ENCODE peak calls at places on chromosomes 13 and 19, in six cellular contexts. M is H1, Y is cardiac muscle cell, H is NCI-H460, C is GM04503, X is coronary artery. W is an unnamed sample.

GRCh38 chr13:64029343-64030093 is 2613.9 kb upstream of the PCDH20 start:
- DNase-seq in X (no peak), H (no peak), Y (no peak), C (no peak), M (no peak), W (no peak)

GRCh38 chr19:39197808-39198207 is 1.0 kb downstream of the NCCRP1 start:
- DNase-seq in Y (no peak), C (no peak), M (no peak), X (no peak), H (no peak), W (no peak)

GRCh38 chr19:35502751-35503150 is 10.7 kb downstream of the DMKN start:
- DNase-seq in C (no peak), X (no peak), H (no peak), Y (peak), M (no peak), W (no peak)

GRCh38 chr13:24306632-24307031 is 2.7 kb upstream of the C1QTNF9 start:
- DNase-seq in H (no peak), C (peak), M (no peak), Y (no peak), X (no peak), W (no peak)

GRCh38 chr19:58575183-58576041 is 2.3 kb upstream of the MZF1 start:
- DNase-seq in M (no peak), Y (peak), X (peak), H (peak), C (peak), W (no peak)

GRCh38 chr19:16315825-16316505 is 8.7 kb upstream of the KLF2 start:
- DNase-seq in C (peak), X (peak), M (no peak), Y (peak), H (no peak), W (no peak)

GRCh38 chr13:25186187-25186586 is 14.1 kb upstream of the AMER2 start:
- DNase-seq in C (no peak), H (no peak), Y (no peak), X (no peak), M (no peak), W (no peak)

GRCh38 chr13:46315491-46316075 is 71.5 kb downstream of the RUBCNL start:
- DNase-seq in Y (peak), H (peak), X (no peak), C (no peak), M (no peak), W (no peak)

GRCh38 chr19:19668230-19669012 is at the start of gene ZNF101:
- DNase-seq in H (peak), X (peak), C (peak), Y (peak), M (peak), W (peak)

GRCh38 chr13:79989251-79989661 is 351.7 kb downstream of the SPRY2 start:
- DNase-seq in M (no peak), C (peak), H (no peak), X (no peak), Y (no peak), W (no peak)

GRCh38 chr19:38120471-38121030 is 103.5 kb downstream of the DPF1 start:
- DNase-seq in C (no peak), Y (no peak), X (no peak), H (no peak), M (no peak), W (no peak)

GRCh38 chr19:5292453-5292842 is 48.2 kb downstream of the PTPRS start:
- DNase-seq in H (no peak), M (no peak), C (no peak), Y (no peak), X (no peak), W (no peak)

GRCh38 chr13:99863789-99864626 is 107.6 kb downstream of the ZIC5 start:
- DNase-seq in X (no peak), M (no peak), C (no peak), Y (no peak), H (no peak), W (no peak)

GRCh38 chr19:45253396-45254027 is 2.4 kb downstream of the MARK4 start:
- DNase-seq in X (no peak), Y (no peak), C (no peak), M (no peak), H (no peak), W (no peak)

GRCh38 chr19:38004505-38005223 is 97.7 kb downstream of the SIPA1L3 start:
- DNase-seq in M (no peak), C (peak), X (peak), Y (peak), H (peak), W (peak)

GRCh38 chr19:42657551-42657950 is 62.8 kb upstream of the CEACAM8 start:
- DNase-seq in H (no peak), X (no peak), M (no peak), Y (no peak), C (no peak), W (no peak)

GRCh38 chr13:97242755-97243497 is 20.8 kb downstream of the MBNL2 start:
- DNase-seq in Y (no peak), H (no peak), C (no peak), X (no peak), M (no peak), W (peak)

GRCh38 chr19:43662487-43662886 is 7.5 kb downstream of the PLAUR start:
- DNase-seq in M (no peak), H (no peak), Y (peak), X (no peak), C (no peak), W (peak)

GRCh38 chr13:48532146-48532472 is 771 bp downstream of the RCBTB2 start:
- DNase-seq in X (no peak), H (no peak), C (peak), Y (no peak), M (no peak), W (peak)

GRCh38 chr19:4692275-4693077 is 22.3 kb upstream of the MYDGF start:
- DNase-seq in C (no peak), H (no peak), Y (no peak), M (no peak), X (no peak), W (no peak)

GRCh38 chr19:1856698-1857603 is 6.4 kb downstream of the KLF16 start:
- DNase-seq in H (no peak), X (no peak), C (no peak), M (no peak), Y (peak), W (no peak)

GRCh38 chr19:39971380-39971841 is 446 bp downstream of the PSMC4 start:
- DNase-seq in C (no peak), M (no peak), X (no peak), H (no peak), Y (no peak), W (no peak)

GRCh38 chr19:19064098-19064722 is 416 bp downstream of the SLC25A42 start:
- DNase-seq in H (no peak), Y (no peak), C (no peak), X (no peak), M (no peak), W (no peak)

GRCh38 chr19:53549354-53549753 is 11.4 kb downstream of the ZNF331 start:
- DNase-seq in C (peak), X (no peak), H (no peak), Y (no peak), M (no peak), W (peak)

GRCh38 chr13:44350775-44351504 is 22.7 kb upstream of the SERP2 start:
- DNase-seq in C (no peak), M (no peak), X (no peak), Y (no peak), H (no peak), W (no peak)

GRCh38 chr19:10961073-10961762 is 388 bp downstream of the SMARCA4 start:
- DNase-seq in X (no peak), M (no peak), C (no peak), Y (peak), H (no peak), W (no peak)

GRCh38 chr13:50125306-50125555 is 110.0 kb downstream of the KCNRG start:
- DNase-seq in C (no peak), Y (no peak), H (no peak), X (no peak), M (no peak), W (no peak)

GRCh38 chr13:107124129-107124718 is 556.3 kb upstream of the ARGLU1 start:
- DNase-seq in Y (peak), H (peak), X (no peak), C (no peak), M (no peak), W (peak)

GRCh38 chr19:4638330-4638729 is 986 bp upstream of the TNFAIP8L1 start:
- DNase-seq in Y (no peak), M (no peak), C (no peak), X (no peak), H (no peak), W (no peak)

GRCh38 chr13:29810145-29810742 is 40.2 kb downstream of the UBL3 start:
- DNase-seq in M (no peak), C (no peak), H (no peak), X (no peak), Y (no peak), W (no peak)

GRCh38 chr19:7159105-7159933 is 89.8 kb downstream of the ZNF557 start:
- DNase-seq in M (no peak), Y (peak), H (no peak), X (peak), C (peak), W (no peak)

GRCh38 chr13:35824395-35824794 is 306.8 kb downstream of the DCLK1 start:
- DNase-seq in C (no peak), H (no peak), Y (no peak), X (no peak), M (no peak), W (no peak)

GRCh38 chr19:10086032-10086903 is at the start of gene SHFL:
- DNase-seq in X (no peak), H (peak), C (no peak), M (no peak), Y (peak), W (peak)

W was measured in midbrain.